ENCODE peak calls at places on chromosomes 6 and 20, in four cellular contexts. V, L, B and H are unnamed samples. For H3K9me3, the result is how much of the 10 kb centered on the place peaks cover.

GRCh38 chr6:4355241-4355640 is 219.9 kb upstream of the ECI2 start:
- DNase-seq in B (no peak), L (peak), V (peak), H (no peak)

GRCh38 chr6:135525550-135525949 is 28.0 kb upstream of the AHI1 start:
- DNase-seq in V (no peak), L (no peak), B (no peak), H (no peak)

GRCh38 chr20:48875914-48876240 is 45.6 kb upstream of the ARFGEF2 start:
- DNase-seq in V (peak), L (no peak), B (no peak), H (no peak)

GRCh38 chr20:4225778-4226177 is 210.4 kb upstream of the RNF24 start:
- DNase-seq in B (no peak), V (peak), L (peak), H (no peak)

GRCh38 chr6:125790403-125791150 is at the start of gene NCOA7:
- DNase-seq in B (peak), L (peak), V (peak), H (peak)

GRCh38 chr6:4533576-4533975 is 242.6 kb upstream of the CDYL start:
- DNase-seq in V (no peak), B (no peak), L (no peak), H (no peak)

GRCh38 chr20:21693322-21693721 is 12.1 kb upstream of the PAX1 start:
- DNase-seq in L (no peak), B (no peak), V (no peak), H (no peak)

GRCh38 chr6:163001341-163001740 is 273.6 kb downstream of the PACRG start:
- DNase-seq in B (no peak), L (no peak), V (peak), H (no peak)

GRCh38 chr6:149196091-149196490 is 121.4 kb upstream of the TAB2 start:
- DNase-seq in V (no peak), L (no peak), B (no peak), H (no peak)

GRCh38 chr20:19497064-19497463 is 261.0 kb upstream of the RIN2 start:
- DNase-seq in L (no peak), V (no peak), B (no peak), H (no peak)

GRCh38 chr6:148611213-148611612 is 135.6 kb upstream of the UST start:
- DNase-seq in L (no peak), B (no peak), V (peak), H (peak)

GRCh38 chr20:31841928-31842327 is 3.5 kb downstream of the FOXS1 start:
- DNase-seq in B (no peak), V (peak), L (peak), H (no peak)

GRCh38 chr20:51569815-51570741 is 27.6 kb upstream of the NFATC2 start:
- DNase-seq in L (peak), V (peak), B (no peak), H (no peak)

GRCh38 chr6:37381579-37381978 is 27.8 kb downstream of the RNF8 start:
- DNase-seq in V (peak), B (no peak), L (peak), H (peak)

GRCh38 chr20:6828794-6829423 is 61.4 kb downstream of the BMP2 start:
- DNase-seq in L (peak), B (no peak), V (peak), H (peak)

GRCh38 chr6:16804515-16805161 is 43.4 kb upstream of the ATXN1 start:
- DNase-seq in L (no peak), V (no peak), B (no peak), H (no peak)

GRCh38 chr6:127459231-127459641 is at the start of gene KIAA0408:
- DNase-seq in V (peak), L (peak), B (no peak), H (peak)

GRCh38 chr6:163828038-163828790 is 413.7 kb downstream of the QKI start:
- DNase-seq in L (no peak), B (no peak), V (no peak), H (no peak)

GRCh38 chr6:42864602-42865001 is 14.8 kb upstream of the RPL7L1 start:
- DNase-seq in V (peak), L (no peak), B (no peak), H (no peak)

GRCh38 chr6:24537082-24537699 is 42.4 kb downstream of the ALDH5A1 start:
- DNase-seq in B (no peak), L (no peak), V (no peak), H (no peak)

DNA sequence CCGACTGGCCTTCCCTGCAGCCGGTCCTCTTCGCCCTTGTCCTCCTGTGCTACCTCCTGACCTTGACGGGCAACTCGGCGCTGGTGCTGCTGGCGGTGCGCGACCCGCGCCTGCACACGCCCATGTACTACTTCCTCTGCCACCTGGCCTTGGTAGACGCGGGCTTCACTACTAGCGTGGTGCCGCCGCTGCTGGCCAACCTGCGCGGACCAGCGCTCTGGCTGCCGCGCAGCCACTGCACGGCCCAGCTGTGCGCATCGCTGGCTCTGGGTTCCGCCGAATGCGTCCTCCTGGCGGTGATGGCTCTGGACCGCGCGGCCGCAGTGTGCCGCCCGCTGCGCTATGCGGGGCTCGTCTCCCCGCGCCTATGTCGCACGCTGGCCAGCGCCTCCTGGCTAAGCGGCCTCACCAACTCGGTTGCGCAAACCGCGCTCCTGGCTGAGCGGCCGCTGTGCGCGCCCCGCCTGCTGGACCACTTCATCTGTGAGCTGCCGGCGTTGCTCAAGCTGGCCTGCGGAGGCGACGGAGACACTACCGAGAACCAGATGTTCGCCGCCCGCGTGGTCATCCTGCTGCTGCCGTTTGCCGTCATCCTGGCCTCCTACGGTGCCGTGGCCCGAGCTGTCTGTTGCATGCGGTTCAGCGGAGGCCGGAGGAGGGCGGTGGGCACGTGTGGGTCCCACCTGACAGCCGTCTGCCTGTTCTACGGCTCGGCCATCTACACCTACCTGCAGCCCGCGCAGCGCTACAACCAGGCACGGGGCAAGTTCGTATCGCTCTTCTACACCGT is 6.1 kb downstream of the UBD start:
- DNase-seq in B (no peak), L (peak), V (peak), H (peak)
- H3K4me3 ChIP-seq in B (peak), L (no peak), V (peak), H (no peak)

GRCh38 chr6:164854526-164854925 is 454.9 kb downstream of the C6orf118 start:
- DNase-seq in B (no peak), L (no peak), V (no peak), H (no peak)

GRCh38 chr6:164856138-164856537 is 453.3 kb downstream of the C6orf118 start:
- DNase-seq in L (no peak), B (no peak), V (no peak), H (no peak)

GRCh38 chr6:164855281-164855680 is 454.1 kb downstream of the C6orf118 start:
- DNase-seq in V (no peak), L (no peak), B (no peak), H (no peak)

GRCh38 chr6:164861964-164862363 is 447.4 kb downstream of the C6orf118 start:
- DNase-seq in L (no peak), B (no peak), V (no peak), H (no peak)

GRCh38 chr6:164859791-164860190 is 449.6 kb downstream of the C6orf118 start:
- DNase-seq in L (no peak), V (no peak), B (no peak), H (no peak)
- H3K9me3 ChIP-seq in L (under half), V (under half), B (under half), H (under half)

GRCh38 chr6:28693033-28693750 is 167.5 kb downstream of the GPX5 start:
- DNase-seq in L (no peak), V (peak), B (no peak), H (no peak)

GRCh38 chr6:28693751-28694443 is 168.2 kb downstream of the GPX5 start:
- DNase-seq in V (no peak), L (no peak), B (no peak), H (no peak)

DNA sequence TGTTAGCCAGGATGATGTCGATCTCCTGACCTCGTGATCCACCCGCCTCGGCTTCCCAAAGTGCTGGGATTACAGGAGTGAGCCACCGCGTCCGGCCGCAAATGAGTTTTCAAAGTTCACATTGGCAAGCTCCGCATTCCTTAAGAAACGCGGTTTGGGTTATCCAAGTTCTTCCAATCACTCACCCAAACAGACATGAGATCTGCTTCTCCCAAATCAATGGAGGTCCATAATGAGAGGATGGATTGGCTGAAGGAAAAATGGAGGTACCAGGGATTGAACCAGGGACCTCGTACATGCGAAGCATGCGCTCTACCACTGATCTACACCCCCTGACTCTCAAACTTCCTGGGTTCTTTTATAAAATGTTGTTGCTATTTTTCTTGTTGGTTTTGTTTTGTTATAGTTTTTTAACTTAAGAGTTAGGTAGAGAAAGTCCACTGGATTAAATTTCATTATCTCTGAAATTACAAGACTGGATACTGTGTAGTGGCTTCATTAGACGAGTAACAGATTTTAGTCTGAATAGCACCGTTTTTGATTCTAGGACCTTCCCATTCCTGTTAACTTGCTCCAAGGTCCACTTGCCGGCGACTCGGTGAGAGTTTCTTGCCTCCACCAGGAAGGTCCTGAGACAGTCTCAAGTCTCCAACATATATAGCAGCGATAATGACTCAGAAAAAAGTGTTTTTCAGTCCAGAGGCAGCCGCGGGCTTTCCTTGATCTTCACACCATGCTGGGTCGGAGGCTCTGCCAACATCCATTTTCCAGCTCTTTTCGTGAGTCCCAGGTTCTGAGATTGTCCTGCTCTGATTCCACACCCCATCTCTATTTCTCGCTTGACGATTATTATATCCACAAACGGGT is 170.2 kb downstream of the GPX5 start:
- DNase-seq in B (no peak), L (no peak), V (peak), H (no peak)
- H3K4me3 ChIP-seq in B (peak), L (no peak), V (no peak), H (no peak)

DNA sequence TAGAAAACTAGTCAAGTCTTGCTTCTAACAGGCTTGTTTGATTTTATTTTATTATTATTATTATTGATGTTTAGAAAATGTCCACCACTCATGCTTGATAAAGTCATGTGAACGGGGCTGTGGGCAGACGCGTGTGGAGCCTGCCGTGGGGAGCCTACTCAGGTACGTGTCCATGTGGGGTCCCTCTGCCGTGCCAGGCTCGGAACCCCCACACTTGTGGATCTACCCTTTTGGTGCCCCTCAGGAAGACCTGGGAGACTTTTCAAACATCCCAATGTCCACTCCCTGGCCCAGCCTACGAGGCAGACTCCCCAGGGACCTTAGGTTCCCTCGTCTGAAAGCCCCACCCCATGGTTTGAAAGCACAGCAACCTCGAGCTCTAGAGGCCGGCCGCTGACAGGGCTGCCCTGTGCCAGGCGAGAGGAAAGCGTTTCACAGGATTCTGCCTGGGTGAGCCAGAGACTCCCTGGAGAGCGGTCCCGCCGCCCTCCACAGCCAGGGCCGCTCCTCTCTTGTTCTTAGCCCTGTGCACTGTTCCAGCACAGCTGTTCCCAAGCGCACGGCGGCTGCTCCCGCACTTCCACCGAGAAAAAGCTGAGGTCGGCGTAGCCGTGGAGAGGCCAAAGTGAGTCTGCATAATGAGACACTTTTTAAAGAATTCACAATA is 249.7 kb downstream of the TTLL2 start:
- DNase-seq in V (peak), L (no peak), B (no peak), H (no peak)
- H3K9me3 ChIP-seq in V (under half), L (under half), B (under half), H (under half)

DNA sequence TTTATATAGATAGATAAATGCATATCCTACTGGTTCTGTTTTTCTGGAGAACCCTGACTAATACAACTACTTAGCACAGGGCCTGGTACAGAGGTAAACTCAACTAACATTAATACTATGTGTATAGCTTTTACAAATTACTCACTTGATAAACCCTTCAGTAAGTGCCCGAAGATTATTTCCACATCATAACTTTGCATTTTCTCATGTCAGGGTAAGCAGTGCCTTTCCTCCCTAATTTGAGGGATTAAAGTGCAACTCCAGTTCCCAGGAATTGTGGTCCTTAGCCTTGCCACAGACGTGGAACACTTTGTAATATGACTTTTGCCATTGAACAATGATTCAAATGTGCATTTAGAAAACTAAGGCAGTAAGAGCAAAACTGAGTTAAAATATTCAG is 147.5 kb upstream of the SMLR1 start:
- DNase-seq in V (peak), B (no peak), L (no peak), H (no peak)
- H3K4me3 ChIP-seq in V (no peak), B (no peak), L (no peak), H (no peak)

GRCh38 chr6:67679566-67680296 is 955.4 kb upstream of the ADGRB3 start:
- DNase-seq in L (no peak), B (no peak), V (no peak), H (no peak)

GRCh38 chr6:67680297-67680932 is 954.7 kb upstream of the ADGRB3 start:
- DNase-seq in V (no peak), L (peak), B (no peak), H (no peak)

DNA sequence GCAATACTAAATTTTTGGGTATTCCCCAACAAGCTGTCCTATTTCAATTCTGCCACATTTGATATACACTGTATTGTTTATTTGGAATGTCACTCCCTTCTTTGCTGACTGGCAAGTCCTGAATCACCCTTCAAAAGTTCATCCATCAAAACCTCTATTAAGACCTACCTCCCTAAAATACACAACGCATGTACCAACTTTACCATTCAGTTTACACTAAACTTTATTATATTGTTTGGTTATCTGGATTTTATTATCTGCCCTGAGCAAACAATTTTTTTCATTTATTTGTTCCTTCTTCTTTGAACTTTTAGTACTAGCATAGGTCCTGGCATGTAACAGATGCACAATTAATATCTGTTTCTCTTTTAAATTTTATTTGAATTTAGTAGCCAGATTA is 958.2 kb upstream of the ADGRB3 start:
- DNase-seq in B (no peak), L (no peak), V (no peak), H (no peak)
- H3K9me3 ChIP-seq in B (under half), L (under half), V (under half), H (under half)